ENCODE peak calls at places on chromosomes 4 and X, in seven cellular contexts. D is AG09319, I is HEK293T, A is NAMALWA, V is amniotic epithelial cell, Z is NCI-H2081, M is COR-L47. W is an unnamed sample.

GRCh38 chr4:40419231-40419912 is 84.2 kb downstream of the CHRNA9 start:
- DNase-seq in D (no peak), I (no peak), A (no peak), Z (no peak), V (no peak), M (no peak), W (no peak)

GRCh38 chr4:37767546-37767945 is 58.9 kb upstream of the PGM2 start:
- DNase-seq in I (no peak), D (no peak), A (no peak), M (peak), V (peak), Z (peak), W (no peak)

GRCh38 chrX:23383411-23383810 is 48.8 kb downstream of the PTCHD1 start:
- DNase-seq in I (no peak), M (no peak), D (no peak), V (peak), A (no peak), Z (no peak), W (no peak)

GRCh38 chr4:44493924-44494323 is 45.3 kb upstream of the KCTD8 start:
- DNase-seq in V (peak), D (no peak), Z (no peak), I (peak), A (peak), M (no peak), W (no peak)

GRCh38 chr4:98433608-98434198 is 172.5 kb downstream of the RAP1GDS1 start:
- DNase-seq in I (no peak), V (no peak), A (no peak), M (peak), D (no peak), Z (no peak), W (no peak)

GRCh38 chrX:3609800-3610199 is 103.6 kb downstream of the PRKX start:
- DNase-seq in V (peak), D (peak), A (no peak), M (no peak), I (no peak), Z (no peak), W (no peak)

GRCh38 chr4:1792832-1793495 is at the start of gene FGFR3:
- DNase-seq in M (no peak), Z (no peak), D (no peak), A (no peak), V (no peak), I (peak), W (no peak)

GRCh38 chrX:96729868-96730643 is 45.4 kb downstream of the DIAPH2 start:
- DNase-seq in M (no peak), Z (no peak), A (no peak), I (no peak), D (no peak), V (no peak), W (no peak)

GRCh38 chr4:168511780-168512467 is 15.1 kb downstream of the PALLD start:
- DNase-seq in Z (no peak), M (no peak), A (no peak), V (no peak), D (no peak), I (no peak), W (no peak)

GRCh38 chr4:162645381-162645780 is 481.6 kb upstream of the FSTL5 start:
- DNase-seq in Z (no peak), I (no peak), V (no peak), M (no peak), D (no peak), A (peak), W (no peak)

GRCh38 chr4:647481-647880 is 22.1 kb downstream of the PDE6B start:
- DNase-seq in Z (no peak), D (no peak), M (no peak), V (no peak), A (no peak), I (no peak), W (no peak)

GRCh38 chrX:19886888-19887531 is 390 bp downstream of the SH3KBP1 start:
- DNase-seq in D (no peak), M (no peak), A (no peak), I (peak), V (no peak), Z (no peak), W (no peak)

GRCh38 chr4:188781655-188782054 is 642.4 kb downstream of the TRIML1 start:
- DNase-seq in Z (no peak), I (peak), D (no peak), M (no peak), A (peak), V (peak), W (peak)

GRCh38 chr4:42453612-42454011 is 56.3 kb downstream of the SHISA3 start:
- DNase-seq in M (no peak), D (no peak), A (no peak), V (no peak), I (no peak), Z (no peak), W (no peak)

GRCh38 chr4:73832651-73833237 is 3.7 kb upstream of the CXCL6 start:
- DNase-seq in Z (no peak), D (no peak), I (no peak), V (peak), M (no peak), A (no peak), W (no peak)

GRCh38 chrX:9515973-9516538 is 51.2 kb downstream of the TBL1X start:
- DNase-seq in V (peak), A (no peak), M (no peak), I (no peak), Z (no peak), D (no peak), W (peak)

GRCh38 chr4:22047793-22048192 is 99.2 kb upstream of the KCNIP4 start:
- DNase-seq in A (no peak), M (no peak), D (no peak), V (no peak), I (no peak), Z (no peak), W (no peak)

GRCh38 chr4:157265281-157265680 is 44.8 kb downstream of the GRIA2 start:
- DNase-seq in Z (no peak), M (peak), V (peak), I (peak), D (no peak), A (no peak), W (no peak)

GRCh38 chr4:185847352-185848078 is 35.5 kb upstream of the SORBS2 start:
- DNase-seq in M (no peak), V (peak), I (peak), A (no peak), D (peak), Z (no peak), W (no peak)

GRCh38 chr4:137069473-137069872 is 462.8 kb downstream of the PCDH18 start:
- DNase-seq in D (no peak), M (no peak), V (no peak), A (peak), Z (no peak), I (no peak), W (no peak)

GRCh38 chr4:40395166-40395900 is 60.2 kb downstream of the CHRNA9 start:
- DNase-seq in M (no peak), D (no peak), A (no peak), I (no peak), V (no peak), Z (no peak), W (no peak)

GRCh38 chr4:123896446-123897071 is 500.0 kb downstream of the SPRY1 start:
- DNase-seq in V (peak), A (no peak), M (no peak), Z (no peak), D (no peak), I (no peak), W (no peak)

GRCh38 chr4:28976369-28976768 is 1743.8 kb upstream of the PCDH7 start:
- DNase-seq in V (no peak), D (no peak), Z (no peak), A (no peak), M (no peak), I (no peak), W (no peak)

GRCh38 chr4:165493359-165493758 is 114.6 kb downstream of the CPE start:
- DNase-seq in M (peak), I (peak), D (no peak), V (peak), Z (no peak), A (peak), W (peak)

GRCh38 chr4:150140774-150141400 is 62.6 kb downstream of the DCLK2 start:
- DNase-seq in Z (no peak), M (no peak), A (no peak), I (no peak), D (no peak), V (peak), W (peak)

GRCh38 chr4:105551968-105552746 is at the start of gene ARHGEF38:
- DNase-seq in A (no peak), I (no peak), D (no peak), Z (peak), M (peak), V (peak), W (no peak)

GRCh38 chrX:18424482-18425198 is 768 bp upstream of the CDKL5 start:
- DNase-seq in V (peak), Z (peak), D (no peak), A (peak), I (peak), M (no peak), W (no peak)

GRCh38 chr4:52588097-52588496 is 71.0 kb downstream of the USP46 start:
- DNase-seq in V (peak), Z (no peak), M (no peak), D (no peak), I (peak), A (peak), W (no peak)

GRCh38 chr4:88729146-88729755 is 31.6 kb upstream of the NAP1L5 start:
- DNase-seq in D (no peak), V (no peak), I (no peak), Z (no peak), A (no peak), M (no peak), W (no peak)

GRCh38 chr4:81260443-81261102 is 45.6 kb upstream of the PRKG2 start:
- DNase-seq in D (no peak), M (no peak), V (no peak), I (peak), A (peak), Z (no peak), W (no peak)

GRCh38 chr4:76765473-76766183 is 132.3 kb downstream of the SOWAHB start:
- DNase-seq in Z (no peak), M (no peak), D (peak), A (no peak), I (no peak), V (no peak), W (no peak)

GRCh38 chr4:107183155-107183774 is 147.2 kb upstream of the DKK2 start:
- DNase-seq in I (peak), Z (peak), D (peak), A (peak), M (peak), V (peak), W (peak)

GRCh38 chr4:5372198-5372597 is 320.9 kb downstream of the STK32B start:
- DNase-seq in V (no peak), D (no peak), I (no peak), A (no peak), Z (no peak), M (no peak), W (no peak)

GRCh38 chrX:75181721-75182120 is 25.6 kb upstream of the ABCB7 start:
- DNase-seq in I (no peak), A (no peak), D (no peak), V (peak), M (no peak), Z (no peak), W (no peak)

W was measured in MV-4-11.